ENCODE peak calls at places on chromosomes 3 and 15, in six cellular contexts. E, D, A, U, W and X are unnamed samples.

GRCh38 chr15:71517751-71518150 is 292.6 kb upstream of the NR2E3 start:
- DNase-seq in U (no peak), A (no peak), W (no peak), E (no peak), D (no peak), X (no peak)

GRCh38 chr3:58144478-58145142 is 66.2 kb downstream of the DNASE1L3 start:
- DNase-seq in D (no peak), A (no peak), E (no peak), U (no peak), W (no peak), X (no peak)

GRCh38 chr15:57866149-57866736 is 159.7 kb downstream of the POLR2M start:
- DNase-seq in W (peak), A (peak), E (peak), U (peak), D (peak), X (peak)

GRCh38 chr3:132788299-132788698 is 66.1 kb upstream of the NPHP3 start:
- DNase-seq in U (peak), A (no peak), W (peak), D (peak), E (no peak), X (no peak)

GRCh38 chr15:94306700-94307650 is 75.6 kb downstream of the MCTP2 start:
- DNase-seq in U (peak), D (no peak), E (no peak), A (peak), W (no peak), X (peak)

GRCh38 chr15:58538225-58538731 is 106.5 kb downstream of the LIPC start:
- DNase-seq in D (no peak), U (no peak), W (no peak), E (no peak), A (no peak), X (no peak)

GRCh38 chr3:126034481-126035361 is 49.2 kb downstream of the SLC41A3 start:
- DNase-seq in D (peak), W (peak), E (no peak), A (no peak), U (no peak), X (no peak)

GRCh38 chr3:194773666-194774455 is 88.2 kb downstream of the FAM43A start:
- DNase-seq in A (no peak), E (no peak), D (no peak), U (no peak), W (no peak), X (no peak)

GRCh38 chr3:157148123-157148889 is 11.6 kb downstream of the CCNL1 start:
- DNase-seq in A (no peak), D (no peak), E (no peak), U (no peak), W (no peak), X (no peak)

GRCh38 chr3:104604326-104605010 is 762.2 kb upstream of the ALCAM start:
- DNase-seq in D (peak), U (peak), E (no peak), A (no peak), W (no peak), X (no peak)

GRCh38 chr15:74502301-74502700 is 38.7 kb upstream of the ARID3B start:
- DNase-seq in E (no peak), D (no peak), W (no peak), A (no peak), U (no peak), X (no peak)

GRCh38 chr3:154060606-154061380 is 60.4 kb upstream of the ARHGEF26 start:
- DNase-seq in E (no peak), D (no peak), U (peak), W (no peak), A (no peak), X (no peak)

GRCh38 chr3:108552267-108553159 is 36.7 kb downstream of the CIP2A start:
- DNase-seq in D (peak), E (peak), U (peak), W (no peak), A (peak), X (peak)

GRCh38 chr3:184540777-184541681 is 20.6 kb upstream of the EPHB3 start:
- DNase-seq in W (peak), E (peak), A (no peak), D (no peak), U (peak), X (peak)

GRCh38 chr3:127068111-127068810 is 85.3 kb downstream of the PLXNA1 start:
- DNase-seq in E (no peak), W (no peak), A (no peak), U (no peak), D (no peak), X (no peak)

GRCh38 chr3:8793242-8793641 is 23.8 kb upstream of the OXTR start:
- DNase-seq in E (peak), A (no peak), W (no peak), D (peak), U (peak), X (no peak)

GRCh38 chr3:102124301-102125158 is 275.2 kb downstream of the NFKBIZ start:
- DNase-seq in D (peak), E (no peak), U (peak), W (no peak), A (no peak), X (no peak)

GRCh38 chr15:33980159-33980558 is 11.9 kb downstream of the CHRM5 start:
- DNase-seq in E (no peak), D (no peak), U (no peak), W (no peak), A (no peak), X (no peak)

GRCh38 chr3:144622845-144623244 is 651.2 kb downstream of the DIPK2A start:
- DNase-seq in E (no peak), U (no peak), D (no peak), A (no peak), W (no peak), X (no peak)

GRCh38 chr3:194323785-194324735 is 27.1 kb downstream of the CPN2 start:
- DNase-seq in E (peak), A (no peak), U (peak), D (peak), W (peak), X (peak)

GRCh38 chr15:77673801-77674317 is 41.1 kb upstream of the LINGO1 start:
- DNase-seq in W (no peak), D (no peak), A (no peak), U (no peak), E (no peak), X (no peak)

GRCh38 chr3:192514754-192515660 is 212.3 kb downstream of the FGF12 start:
- DNase-seq in A (no peak), U (no peak), W (peak), D (no peak), E (peak), X (no peak)

GRCh38 chr3:42557849-42558248 is 23.9 kb downstream of the SEC22C start:
- DNase-seq in A (no peak), W (no peak), D (no peak), U (no peak), E (no peak), X (no peak)

GRCh38 chr3:57100046-57100695 is 39.7 kb downstream of the SPATA12 start:
- DNase-seq in A (peak), E (peak), W (peak), U (peak), D (peak), X (peak)

GRCh38 chr3:119311191-119311925 is 17.2 kb downstream of the ARHGAP31 start:
- DNase-seq in U (peak), W (no peak), D (peak), A (no peak), E (peak), X (no peak)

GRCh38 chr15:68301300-68301699 is 23.8 kb downstream of the FEM1B start:
- DNase-seq in E (no peak), W (no peak), A (no peak), D (no peak), U (no peak), X (no peak)

GRCh38 chr15:47588968-47589367 is 128.3 kb upstream of the SEMA6D start:
- DNase-seq in D (no peak), E (no peak), U (no peak), W (no peak), A (no peak), X (no peak)

GRCh38 chr3:58584690-58585004 is 7.5 kb upstream of the FAM107A start:
- DNase-seq in U (no peak), E (no peak), A (no peak), D (no peak), W (no peak), X (no peak)

GRCh38 chr3:10542518-10542917 is 37.1 kb upstream of the ATP2B2 start:
- DNase-seq in D (no peak), W (no peak), E (no peak), U (no peak), A (no peak), X (no peak)

GRCh38 chr15:83203543-83203942 is 4.1 kb downstream of the HDGFL3 start:
- DNase-seq in U (no peak), D (no peak), E (no peak), W (no peak), A (no peak), X (no peak)

GRCh38 chr15:63497642-63498100 is 6.7 kb upstream of the USP3 start:
- DNase-seq in U (no peak), D (no peak), E (no peak), A (no peak), W (peak), X (no peak)

DNA sequence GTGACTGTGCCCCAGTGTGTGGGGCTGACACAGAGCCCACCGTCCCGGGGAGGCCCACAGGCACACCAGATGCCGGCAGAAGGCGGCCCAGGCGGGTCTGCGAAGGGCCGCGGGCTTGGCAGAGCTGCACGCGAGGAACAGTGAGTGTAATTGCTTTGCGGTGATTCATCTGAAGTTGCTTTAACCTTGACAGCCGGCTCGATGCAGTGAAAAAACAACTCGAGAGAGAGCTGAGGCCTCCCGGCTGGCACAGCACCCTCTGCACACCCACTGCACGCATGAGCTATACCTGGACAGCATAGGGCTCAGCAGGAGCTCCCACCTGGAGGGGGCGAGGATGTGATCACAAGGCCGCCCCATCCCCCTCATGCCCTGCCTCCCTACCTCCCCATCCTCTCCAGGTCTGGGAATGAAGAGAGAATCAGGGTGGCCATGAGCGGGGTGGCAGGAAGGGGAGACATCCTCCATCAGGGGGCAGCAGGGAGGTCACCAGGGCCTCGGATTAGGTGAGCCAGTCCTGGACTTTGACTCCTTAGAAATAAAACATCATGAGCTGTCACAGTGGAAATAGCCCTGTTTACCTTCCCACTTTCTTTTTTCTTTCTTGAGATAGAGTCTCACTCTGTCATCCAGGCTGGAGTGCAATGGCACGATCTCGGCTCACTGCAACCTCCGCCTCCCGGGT is 172.6 kb downstream of the MEGF11 start:
- DNase-seq in W (peak), A (no peak), U (peak), E (peak), D (peak), X (no peak)
- TF ChIP-seq CTCF in W (no peak), A (peak), U (no peak), E (peak), D (peak), X (no peak)

DNA sequence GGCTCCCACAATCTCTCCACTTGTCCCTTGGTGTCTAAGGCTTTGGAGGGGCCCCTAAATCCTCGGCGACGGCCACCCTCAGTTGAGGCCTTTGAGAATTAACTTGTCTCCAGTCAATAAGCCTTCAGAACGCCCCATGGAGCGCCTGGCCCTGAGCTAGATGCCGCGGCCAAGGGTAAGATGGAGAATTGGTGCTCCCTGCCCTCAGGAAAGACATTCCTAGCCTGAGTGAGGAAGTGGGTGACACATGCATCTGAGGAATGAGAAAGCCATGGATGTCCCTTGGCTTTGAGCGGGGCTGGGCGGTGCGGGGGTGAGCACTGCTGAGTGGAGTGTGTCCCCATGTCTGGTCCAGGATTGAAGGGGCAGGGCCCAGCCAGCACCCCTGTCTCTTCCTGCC is 13.3 kb downstream of the ITIH4 start:
- DNase-seq in D (no peak), E (no peak), A (no peak), U (no peak), W (no peak), X (no peak)
- TF ChIP-seq CTCF in D (no peak), E (no peak), A (no peak), U (no peak), W (no peak), X (no peak)

GRCh38 chr3:188315563-188315962 is 161.6 kb downstream of the LPP start:
- DNase-seq in U (no peak), A (no peak), E (no peak), W (no peak), D (no peak), X (no peak)

GRCh38 chr3:188305220-188305619 is 151.3 kb downstream of the LPP start:
- DNase-seq in W (no peak), A (no peak), D (no peak), E (no peak), U (no peak), X (no peak)

GRCh38 chr3:188306435-188306980 is 152.6 kb downstream of the LPP start:
- DNase-seq in D (no peak), E (no peak), A (no peak), W (no peak), U (no peak), X (no peak)

GRCh38 chr3:188309437-188310269 is 155.7 kb downstream of the LPP start:
- DNase-seq in U (no peak), E (no peak), D (no peak), A (peak), W (no peak), X (peak)

DNA sequence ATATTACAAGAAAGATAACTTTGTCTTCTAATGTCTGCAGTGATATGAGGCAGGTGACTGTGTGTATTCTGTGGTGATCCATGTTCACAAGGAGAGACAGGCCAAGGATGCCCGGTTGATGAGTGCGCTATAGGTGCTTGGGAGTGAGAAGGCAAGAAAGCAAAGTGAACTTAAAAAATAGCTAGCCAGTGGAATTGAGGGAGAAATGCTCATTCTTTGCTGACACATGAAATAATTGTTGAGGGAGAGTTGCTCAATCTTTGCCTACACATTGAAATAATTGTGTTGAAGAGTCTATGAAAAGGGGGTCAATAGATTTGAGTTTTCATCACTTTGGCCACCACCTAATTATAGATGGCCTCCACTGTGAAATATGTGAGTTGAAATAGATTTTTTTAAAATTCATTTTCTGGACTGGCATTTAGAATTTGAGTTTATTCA is 156.3 kb downstream of the LPP start:
- DNase-seq in E (no peak), D (no peak), A (no peak), U (no peak), W (no peak), X (no peak)
- TF ChIP-seq CTCF in E (no peak), D (no peak), A (no peak), U (no peak), W (no peak), X (no peak)

GRCh38 chr3:27614592-27614991 is 107.5 kb downstream of the EOMES start:
- DNase-seq in A (no peak), U (no peak), D (no peak), E (no peak), W (no peak), X (no peak)

GRCh38 chr3:27616031-27616430 is 106.1 kb downstream of the EOMES start:
- DNase-seq in U (no peak), W (no peak), D (no peak), E (no peak), A (no peak), X (no peak)

GRCh38 chr3:27613846-27614500 is 108.2 kb downstream of the EOMES start:
- DNase-seq in W (no peak), A (no peak), D (peak), U (peak), E (no peak), X (no peak)

GRCh38 chr3:27615555-27615954 is 106.6 kb downstream of the EOMES start:
- DNase-seq in E (no peak), D (no peak), U (no peak), A (no peak), W (no peak), X (no peak)

DNA sequence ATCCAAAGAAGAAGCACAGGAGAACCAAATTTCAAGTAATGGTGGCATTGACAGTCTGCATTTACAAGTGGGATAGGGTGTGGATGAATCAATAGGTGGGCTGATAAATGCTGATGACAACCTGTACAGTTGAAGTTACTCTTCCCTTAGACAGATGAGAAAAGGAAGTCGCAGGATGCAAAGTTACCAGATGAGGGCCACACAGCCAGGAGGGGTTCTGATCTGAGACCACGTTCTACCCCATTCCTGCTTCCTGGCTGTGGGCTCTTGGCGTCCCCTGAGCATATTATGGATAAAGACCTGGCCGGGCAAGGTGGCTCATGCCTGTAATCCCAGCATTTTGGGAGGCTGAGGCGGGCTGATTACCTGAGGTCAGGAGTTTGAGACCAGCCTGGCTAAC is 104.6 kb downstream of the EOMES start:
- DNase-seq in E (no peak), A (no peak), U (no peak), D (no peak), W (no peak), X (no peak)
- TF ChIP-seq CTCF in E (no peak), A (no peak), U (no peak), D (no peak), W (no peak), X (no peak)

GRCh38 chr3:3998140-3998977 is 199.1 kb downstream of the LRRN1 start:
- DNase-seq in W (peak), U (peak), D (no peak), E (no peak), A (peak), X (peak)
- TF ChIP-seq CTCF in W (no peak), U (peak), D (peak), E (peak), A (peak), X (peak)